ENCODE peak calls at places on chromosomes 3 and 15, in four cellular contexts. M is foreskin fibroblast, Y is mesenchymal stem cell, I is right atrium auricular region. Z is an unnamed sample.

GRCh38 chr15:74835312-74835823 is 7.6 kb downstream of the ULK3 start:
- DNase-seq in M (peak), Y (peak), I (peak), Z (no peak)

GRCh38 chr3:127542441-127542952 is 48.0 kb downstream of the TPRA1 start:
- DNase-seq in M (no peak), Y (no peak), I (no peak), Z (no peak)

GRCh38 chr15:88915354-88915753 is 2.2 kb upstream of the MFGE8 start:
- DNase-seq in M (no peak), Y (no peak), I (no peak), Z (no peak)

GRCh38 chr3:137792633-137793271 is 28.6 kb downstream of the SOX14 start:
- DNase-seq in M (no peak), Y (no peak), I (no peak), Z (no peak)

GRCh38 chr3:129585949-129586657 is 20.4 kb downstream of the PLXND1 start:
- DNase-seq in M (no peak), Y (no peak), I (no peak), Z (no peak)

GRCh38 chr3:87298111-87298718 is 21.8 kb upstream of the POU1F1 start:
- DNase-seq in M (no peak), Y (peak), I (no peak), Z (no peak)

GRCh38 chr3:54213910-54214309 is 91.6 kb downstream of the CACNA2D3 start:
- DNase-seq in M (no peak), Y (no peak), I (no peak), Z (no peak)

GRCh38 chr15:64455951-64456350 is 4.4 kb upstream of the ZNF609 start:
- DNase-seq in M (no peak), Y (no peak), I (no peak), Z (no peak)

GRCh38 chr3:152769523-152769922 is 65.4 kb upstream of the P2RY1 start:
- DNase-seq in M (peak), Y (peak), I (no peak), Z (no peak)

GRCh38 chr15:100863406-100864198 is 16.0 kb upstream of the ALDH1A3 start:
- DNase-seq in M (no peak), Y (peak), I (peak), Z (no peak)

GRCh38 chr15:38195191-38195901 is 57.3 kb upstream of the SPRED1 start:
- DNase-seq in M (peak), Y (no peak), I (no peak), Z (no peak)

GRCh38 chr3:32577621-32578556 is 7.2 kb upstream of the DYNC1LI1 start:
- DNase-seq in M (peak), Y (peak), I (peak), Z (no peak)

GRCh38 chr3:127639173-127640030 is 10.4 kb downstream of the PODXL2 start:
- DNase-seq in M (peak), Y (peak), I (no peak), Z (no peak)

GRCh38 chr15:101233651-101234281 is 18.1 kb downstream of the CHSY1 start:
- DNase-seq in M (no peak), Y (no peak), I (no peak), Z (no peak)

GRCh38 chr3:100613721-100614390 is 4.5 kb downstream of the ADGRG7 start:
- DNase-seq in M (no peak), Y (no peak), I (no peak), Z (no peak)

GRCh38 chr3:182490601-182491485 is 302.5 kb upstream of the ATP11B start:
- DNase-seq in M (no peak), Y (peak), I (no peak), Z (no peak)

GRCh38 chr3:195249858-195250464 is 21.0 kb downstream of the XXYLT1 start:
- DNase-seq in M (no peak), Y (no peak), I (peak), Z (no peak)

GRCh38 chr3:192888121-192888520 is 29.5 kb downstream of the MB21D2 start:
- DNase-seq in M (no peak), Y (no peak), I (no peak), Z (no peak)

GRCh38 chr3:185960518-185961288 is 22.9 kb upstream of the TRA2B start:
- DNase-seq in M (no peak), Y (no peak), I (no peak), Z (no peak)

GRCh38 chr3:98972155-98972554 is 70.7 kb upstream of the DCBLD2 start:
- DNase-seq in M (peak), Y (peak), I (no peak), Z (no peak)

GRCh38 chr3:180324791-180325190 is 277.2 kb upstream of the TTC14 start:
- DNase-seq in M (no peak), Y (no peak), I (no peak), Z (no peak)

GRCh38 chr3:94285874-94286273 is 223.0 kb downstream of the NSUN3 start:
- DNase-seq in M (no peak), Y (no peak), I (no peak), Z (no peak)

GRCh38 chr3:47022540-47023161 is 43.2 kb downstream of the NBEAL2 start:
- DNase-seq in M (no peak), Y (peak), I (no peak), Z (no peak)

GRCh38 chr15:88465633-88466219 is 1.5 kb downstream of the MRPL46 start:
- DNase-seq in M (peak), Y (peak), I (no peak), Z (peak)

GRCh38 chr15:99384992-99385669 is 133.8 kb downstream of the LRRC28 start:
- DNase-seq in M (no peak), Y (no peak), I (no peak), Z (no peak)

GRCh38 chr15:42344763-42345162 is 14.5 kb upstream of the CAPN3 start:
- DNase-seq in M (peak), Y (peak), I (no peak), Z (no peak)

GRCh38 chr15:34791701-34792100 is 3.6 kb downstream of the ACTC1 start:
- DNase-seq in M (no peak), Y (no peak), I (no peak), Z (no peak)

Z was measured in GOT3.